ENCODE peak calls at places on chromosomes 12 and 14, in seven cellular contexts. G is cardiac muscle cell, B is esophagus squamous epithelium, J is tibial artery, Q is DND-41, C is fibroblast of lung, P is AG04450. Y is an unnamed sample. For H3K27me3, the result is how much of the 10 kb centered on the place peaks cover.

GRCh38 chr14:72917420-72917819 is 8.8 kb upstream of the DCAF4 start:
- DNase-seq in G (peak), B (no peak), J (no peak), Q (no peak), C (peak), P (no peak), Y (no peak)

GRCh38 chr14:103770902-103771301 is 55.3 kb downstream of the ZFYVE21 start:
- DNase-seq in G (no peak), B (no peak), J (no peak), Q (no peak), C (no peak), P (no peak), Y (no peak)

GRCh38 chr14:58638231-58639205 is 756 bp downstream of the DACT1 start:
- DNase-seq in G (peak), B (no peak), J (no peak), Q (no peak), C (peak), P (no peak), Y (no peak)

GRCh38 chr14:53715390-53715730 is 241.3 kb downstream of the BMP4 start:
- DNase-seq in G (peak), B (no peak), J (peak), Q (no peak), C (peak), P (no peak), Y (peak)

GRCh38 chr12:76219806-76220205 is 128.4 kb downstream of the BBS10 start:
- DNase-seq in G (no peak), B (no peak), J (no peak), Q (no peak), C (no peak), P (no peak), Y (no peak)

GRCh38 chr12:124392991-124393790 is 98.3 kb downstream of the RFLNA start:
- DNase-seq in G (peak), B (no peak), J (peak), Q (no peak), C (peak), P (no peak), Y (no peak)

GRCh38 chr14:69087061-69087461 is 65.9 kb downstream of the DCAF5 start:
- DNase-seq in G (peak), B (no peak), J (no peak), Q (no peak), C (peak), P (no peak), Y (no peak)

GRCh38 chr12:124904306-124905098 is 9.9 kb downstream of the UBC start:
- DNase-seq in G (peak), B (no peak), J (peak), Q (no peak), C (peak), P (no peak), Y (peak)

GRCh38 chr12:15227004-15227679 is 5.9 kb upstream of the RERG start:
- DNase-seq in G (peak), B (no peak), J (peak), Q (no peak), C (peak), P (no peak), Y (no peak)

GRCh38 chr12:41418586-41418985 is 230.5 kb downstream of the PDZRN4 start:
- DNase-seq in G (no peak), B (no peak), J (no peak), Q (no peak), C (no peak), P (no peak), Y (no peak)

GRCh38 chr14:74917646-74918081 is 5.4 kb downstream of the RPS6KL1 start:
- DNase-seq in G (peak), B (no peak), J (peak), Q (no peak), C (peak), P (no peak), Y (no peak)

GRCh38 chr12:65609359-65609771 is 214.9 kb upstream of the HMGA2 start:
- DNase-seq in G (peak), B (no peak), J (no peak), Q (no peak), C (peak), P (peak), Y (peak)

GRCh38 chr14:91343051-91343450 is 74.6 kb downstream of the CCDC88C start:
- DNase-seq in G (no peak), B (no peak), J (no peak), Q (no peak), C (no peak), P (no peak), Y (no peak)

GRCh38 chr12:77724367-77724957 is 106.2 kb upstream of the NAV3 start:
- DNase-seq in G (peak), B (no peak), J (no peak), Q (no peak), C (peak), P (peak), Y (no peak)

GRCh38 chr14:95871531-95871930 is 5.1 kb upstream of the TUNAR start:
- DNase-seq in G (no peak), B (no peak), J (no peak), Q (no peak), C (no peak), P (no peak), Y (no peak)

GRCh38 chr12:128609861-128610260 is 213.9 kb downstream of the SLC15A4 start:
- DNase-seq in G (no peak), B (no peak), J (no peak), Q (peak), C (no peak), P (no peak), Y (no peak)

GRCh38 chr14:54529811-54530210 is 20.1 kb downstream of the CGRRF1 start:
- DNase-seq in G (peak), B (no peak), J (no peak), Q (no peak), C (peak), P (no peak), Y (peak)

GRCh38 chr12:119328111-119328510 is 6.4 kb upstream of the CCDC60 start:
- DNase-seq in G (no peak), B (no peak), J (no peak), Q (peak), C (no peak), P (no peak), Y (no peak)

GRCh38 chr12:101698782-101699347 is 1.4 kb downstream of the CHPT1 start:
- DNase-seq in G (peak), B (no peak), J (no peak), Q (no peak), C (peak), P (no peak), Y (no peak)

GRCh38 chr14:105848570-105848969 is 322.2 kb downstream of the TMEM121 start:
- DNase-seq in G (no peak), B (no peak), J (no peak), Q (no peak), C (no peak), P (no peak), Y (no peak)

GRCh38 chr12:109131522-109132050 is 15.2 kb downstream of the ACACB start:
- DNase-seq in G (no peak), B (no peak), J (no peak), Q (no peak), C (no peak), P (no peak), Y (no peak)

GRCh38 chr12:124703852-124704251 is 136.4 kb upstream of the NCOR2 start:
- DNase-seq in G (no peak), B (no peak), J (no peak), Q (no peak), C (no peak), P (no peak), Y (no peak)

GRCh38 chr12:3743803-3744202 is 9.1 kb downstream of the CRACR2A start:
- DNase-seq in G (peak), B (no peak), J (no peak), Q (no peak), C (peak), P (no peak), Y (no peak)

GRCh38 chr14:70716958-70717357 is 75.2 kb downstream of the TTC9 start:
- DNase-seq in G (no peak), B (no peak), J (no peak), Q (no peak), C (no peak), P (no peak), Y (no peak)

GRCh38 chr12:104772336-104772735 is 185.8 kb downstream of the SLC41A2 start:
- DNase-seq in G (no peak), B (no peak), J (no peak), Q (no peak), C (no peak), P (no peak), Y (no peak)
- H3K4me3 ChIP-seq in G (no peak), B (no peak), J (no peak), Q (no peak), C (no peak), P (no peak), Y (no peak)

GRCh38 chr12:53185582-53186153 is 4.9 kb upstream of the CSAD start:
- DNase-seq in G (no peak), B (no peak), J (no peak), Q (no peak), C (no peak), P (no peak), Y (no peak)
- TF ChIP-seq CTCF in G (peak), B (no peak), J (no peak), Q (peak), C (no peak), P (no peak), Y (peak)

DNA sequence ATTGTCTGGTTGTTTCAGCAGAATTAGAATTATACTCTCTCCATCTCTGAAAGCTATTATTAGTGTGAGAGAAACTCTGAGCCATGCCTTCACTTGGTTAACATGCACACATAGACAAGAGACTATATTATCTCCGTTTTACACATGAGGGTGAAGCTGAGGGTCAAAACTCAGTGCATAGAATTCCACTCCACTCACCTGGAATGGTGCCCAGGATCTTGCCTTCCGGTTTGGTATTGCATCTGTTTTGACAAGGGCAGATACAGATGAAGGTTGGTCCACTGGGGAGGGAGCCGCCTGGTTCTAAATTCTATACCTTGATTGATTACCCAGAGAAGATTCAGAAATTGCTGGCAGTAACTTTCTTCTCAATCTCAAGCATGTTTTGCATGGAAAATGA is 149.5 kb upstream of the PELI2 start:
- DNase-seq in G (peak), B (no peak), J (no peak), Q (no peak), C (peak), P (no peak), Y (no peak)
- H3K27me3 ChIP-seq in G (under half), B (under half), J (under half), Q (under half), C (under half), P (under half), Y (under half)

DNA sequence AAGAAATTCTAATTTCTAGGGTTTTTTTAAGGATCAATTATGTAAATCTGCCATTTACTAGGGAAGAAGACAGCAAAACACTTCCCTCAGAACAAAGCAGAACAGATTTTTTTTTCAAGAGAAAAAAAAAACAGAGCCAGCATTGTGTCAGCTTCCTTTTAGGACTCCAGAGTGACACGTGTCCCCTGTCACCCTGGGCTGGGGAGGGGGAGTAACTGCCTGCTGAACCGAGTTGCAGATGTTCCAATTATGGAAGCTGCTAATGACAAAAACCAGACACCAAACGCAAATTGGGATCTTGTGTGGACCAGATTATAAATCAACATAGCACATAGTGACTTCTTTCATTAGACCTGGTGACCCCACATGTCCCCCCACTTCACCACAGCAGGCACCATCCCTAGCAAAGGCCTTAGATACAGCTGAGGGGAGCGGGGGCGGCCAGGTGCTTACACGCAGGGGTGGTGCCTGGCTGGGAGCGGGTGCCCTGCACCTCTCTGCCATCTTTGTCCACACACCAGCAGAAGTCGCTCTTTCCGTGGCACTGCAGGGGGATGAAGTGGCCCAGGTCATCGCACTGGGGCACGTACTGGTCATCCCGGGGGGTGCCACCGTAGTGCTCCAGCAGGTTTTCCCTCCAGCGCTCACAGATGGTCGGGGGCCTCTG is 25.4 kb downstream of the RTRAF start:
- DNase-seq in G (no peak), B (no peak), J (no peak), Q (peak), C (no peak), P (no peak), Y (no peak)
- H3K4me3 ChIP-seq in G (no peak), B (no peak), J (no peak), Q (no peak), C (no peak), P (no peak), Y (no peak)

DNA sequence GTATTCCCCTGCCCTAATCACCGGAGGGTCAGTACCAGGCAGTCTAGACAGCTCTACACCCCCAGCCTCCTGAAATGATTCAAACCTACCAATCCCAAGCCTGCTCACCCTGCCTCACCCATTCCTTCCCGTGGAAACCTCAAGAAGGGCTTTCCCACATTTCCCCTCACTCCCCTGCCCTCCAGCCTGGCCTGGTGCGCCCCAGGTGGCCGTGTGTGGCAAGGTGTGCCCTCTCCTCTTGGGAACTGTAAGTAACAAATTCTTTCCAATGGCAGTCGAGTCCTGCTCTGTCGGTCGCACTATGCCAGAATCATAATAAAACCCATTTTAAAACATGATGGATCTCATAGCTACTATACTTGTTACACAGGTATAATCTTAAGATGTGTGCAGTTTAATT is 13.9 kb upstream of the DEGS2 start:
- DNase-seq in G (no peak), B (no peak), J (no peak), Q (no peak), C (no peak), P (no peak), Y (no peak)
- TF ChIP-seq CTCF in G (no peak), B (no peak), J (no peak), Q (no peak), C (no peak), P (no peak), Y (no peak)

DNA sequence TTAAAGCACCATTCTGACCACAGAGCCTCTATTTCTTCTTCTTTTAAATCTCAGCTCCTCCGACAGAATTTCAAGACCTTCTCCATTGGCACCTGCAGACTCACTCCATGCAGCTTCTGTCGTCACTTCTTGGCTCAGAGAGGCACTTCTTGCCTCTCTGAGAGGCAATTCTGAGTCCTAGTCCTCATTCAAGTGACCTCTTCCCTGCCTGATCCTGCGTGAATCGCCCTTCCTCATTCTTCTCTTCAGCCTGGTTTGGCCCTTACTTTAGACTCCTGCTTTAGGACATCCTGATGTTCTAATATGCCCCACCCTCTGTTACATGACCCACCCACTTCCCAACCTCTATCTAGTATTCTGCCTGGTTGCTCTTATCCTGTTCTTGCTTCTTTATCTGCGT is 55.5 kb upstream of the CISTR start:
- DNase-seq in G (no peak), B (no peak), J (no peak), Q (no peak), C (no peak), P (no peak), Y (no peak)
- H3K27me3 ChIP-seq in G (half or more), B (half or more), J (under half), Q (under half), C (under half), P (under half), Y (under half)

DNA sequence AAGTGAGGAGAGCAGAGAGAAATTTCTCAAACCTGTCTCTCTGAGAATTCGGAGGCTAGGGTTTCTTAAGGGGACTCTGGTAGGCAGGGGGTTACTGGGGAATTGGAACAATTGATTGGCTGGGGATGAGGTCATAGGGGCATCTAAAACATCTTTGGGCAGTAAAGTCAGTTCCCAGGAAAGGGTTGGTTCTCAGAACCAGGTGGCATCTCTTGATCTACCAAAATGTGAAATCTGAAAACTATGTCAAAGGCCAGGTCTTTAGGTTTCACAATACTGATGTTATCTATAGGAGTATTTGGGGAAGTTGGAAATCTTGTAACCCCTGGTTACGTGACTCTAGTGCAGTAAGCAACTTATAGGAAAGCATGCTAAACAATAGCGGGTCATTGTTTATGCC is 6.9 kb downstream of the C12orf75 start:
- DNase-seq in G (no peak), B (no peak), J (no peak), Q (no peak), C (no peak), P (no peak), Y (no peak)
- H3K4me3 ChIP-seq in G (no peak), B (no peak), J (no peak), Q (no peak), C (no peak), P (no peak), Y (no peak)

GRCh38 chr12:66901136-66901932 is 222.5 kb upstream of the GRIP1 start:
- DNase-seq in G (no peak), B (no peak), J (no peak), Q (no peak), C (no peak), P (no peak), Y (no peak)
- TF ChIP-seq CTCF in G (no peak), B (no peak), J (no peak), Q (no peak), C (no peak), P (no peak), Y (no peak)

GRCh38 chr12:6765634-6766581 is at the start of gene PTMS:
- DNase-seq in G (peak), B (no peak), J (peak), Q (peak), C (peak), P (peak), Y (peak)

GRCh38 chr12:6765048-6765633 is 1.0 kb upstream of the PTMS start:
- DNase-seq in G (no peak), B (no peak), J (no peak), Q (no peak), C (no peak), P (no peak), Y (no peak)

GRCh38 chr12:6767301-6767591 is 1.1 kb downstream of the PTMS start:
- DNase-seq in G (peak), B (no peak), J (no peak), Q (no peak), C (no peak), P (no peak), Y (no peak)

GRCh38 chr12:6767592-6768384 is 1.6 kb downstream of the PTMS start:
- DNase-seq in G (peak), B (no peak), J (no peak), Q (no peak), C (peak), P (no peak), Y (no peak)

GRCh38 chr12:6766651-6767300 is 613 bp downstream of the PTMS start:
- DNase-seq in G (peak), B (no peak), J (peak), Q (peak), C (peak), P (no peak), Y (no peak)
- H3K27me3 ChIP-seq in G (under half), B (under half), J (under half), Q (half or more), C (under half), P (under half), Y (under half)

Y was measured in BJ.